ENCODE peak calls at places on chromosomes 16 and 17, in seven cellular contexts. V is T47D, O is hippocampal formation, D is amniotic stem cell, X is AG09319, T is NAMALWA, B is NCI-H187. F is an unnamed sample.

GRCh38 chr17:13750783-13751484 is 149.2 kb upstream of the HS3ST3A1 start:
- DNase-seq in D (no peak), V (no peak), O (no peak), X (no peak), B (no peak), T (no peak), F (no peak)

GRCh38 chr16:7083086-7083485 is 249.6 kb upstream of the RBFOX1 start:
- DNase-seq in D (no peak), T (no peak), B (no peak), V (no peak), X (no peak), O (no peak), F (no peak)

GRCh38 chr17:35350493-35350892 is 22.9 kb downstream of the SLFN11 start:
- DNase-seq in X (no peak), O (no peak), D (no peak), T (no peak), B (no peak), V (no peak), F (no peak)

GRCh38 chr16:89904606-89905510 is 13.8 kb upstream of the MC1R start:
- DNase-seq in O (no peak), B (no peak), X (no peak), V (no peak), D (no peak), T (no peak), F (no peak)

GRCh38 chr16:79885320-79885719 is 284.8 kb upstream of the MAF start:
- DNase-seq in V (no peak), X (no peak), B (no peak), T (no peak), D (no peak), O (no peak), F (no peak)

GRCh38 chr16:30372725-30373124 is 1.9 kb upstream of the MYL11 start:
- DNase-seq in O (no peak), X (no peak), D (no peak), V (no peak), T (peak), B (no peak), F (peak)

GRCh38 chr17:9002610-9003354 is 18.5 kb upstream of the NTN1 start:
- DNase-seq in O (no peak), T (no peak), B (no peak), D (no peak), V (peak), X (no peak), F (no peak)

GRCh38 chr17:37570527-37571093 is 38.6 kb downstream of the SYNRG start:
- DNase-seq in X (no peak), D (no peak), B (no peak), V (peak), O (no peak), T (peak), F (peak)

GRCh38 chr16:5615868-5616642 is 518.5 kb upstream of the EEF2KMT start:
- DNase-seq in V (peak), X (no peak), B (peak), T (peak), O (peak), D (no peak), F (peak)

GRCh38 chr16:89598199-89598598 is 15.2 kb upstream of the DPEP1 start:
- DNase-seq in B (no peak), D (no peak), X (no peak), O (no peak), T (peak), V (peak), F (no peak)

GRCh38 chr17:74133726-74134125 is 69.8 kb upstream of the RPL38 start:
- DNase-seq in X (no peak), T (no peak), V (no peak), D (no peak), B (no peak), O (no peak), F (no peak)

GRCh38 chr16:82938108-82938507 is 311.3 kb downstream of the CDH13 start:
- DNase-seq in V (no peak), D (no peak), B (no peak), O (no peak), X (no peak), T (no peak), F (no peak)

GRCh38 chr17:81502471-81503017 is 10.1 kb downstream of the ACTG1 start:
- DNase-seq in O (no peak), T (no peak), B (no peak), D (no peak), X (no peak), V (no peak), F (no peak)

GRCh38 chr17:358491-359133 is 6.0 kb upstream of the RPH3AL start:
- DNase-seq in O (no peak), D (no peak), X (no peak), V (no peak), B (no peak), T (no peak), F (no peak)

GRCh38 chr17:76867578-76868175 is 527 bp upstream of the MGAT5B start:
- DNase-seq in T (no peak), V (no peak), D (no peak), X (no peak), O (no peak), B (no peak), F (peak)

GRCh38 chr16:680967-681745 is 946 bp downstream of the STUB1 start:
- DNase-seq in D (no peak), V (peak), O (no peak), B (no peak), T (peak), X (no peak), F (peak)

GRCh38 chr16:8720080-8720966 is 45.9 kb downstream of the ABAT start:
- DNase-seq in B (peak), X (no peak), T (peak), D (no peak), O (peak), V (no peak), F (peak)

GRCh38 chr17:64777413-64778101 is 115.5 kb upstream of the SMURF2 start:
- DNase-seq in X (no peak), V (no peak), D (no peak), O (peak), B (peak), T (peak), F (peak)

GRCh38 chr17:55601874-55602364 is 90.7 kb upstream of the SMIM36 start:
- DNase-seq in T (peak), O (no peak), X (no peak), D (no peak), V (peak), B (no peak), F (peak)

GRCh38 chr16:54072237-54072636 is 214.3 kb downstream of the IRX3 start:
- DNase-seq in D (no peak), V (no peak), X (no peak), T (no peak), O (no peak), B (no peak), F (no peak)

GRCh38 chr16:14369734-14370598 is 260.1 kb downstream of the PARN start:
- DNase-seq in T (no peak), X (no peak), O (no peak), D (no peak), B (no peak), V (peak), F (no peak)

GRCh38 chr17:33945641-33946546 is 309.2 kb upstream of the CCL2 start:
- DNase-seq in T (no peak), B (no peak), V (no peak), O (no peak), D (no peak), X (no peak), F (no peak)

GRCh38 chr16:80230328-80231117 is 310.3 kb upstream of the DYNLRB2 start:
- DNase-seq in T (no peak), V (no peak), D (no peak), O (no peak), X (no peak), B (no peak), F (no peak)

GRCh38 chr16:49617016-49617569 is 238.8 kb downstream of the ZNF423 start:
- DNase-seq in B (no peak), O (no peak), T (no peak), V (no peak), X (no peak), D (no peak), F (no peak)

GRCh38 chr16:14650629-14651028 is 17.9 kb downstream of the BFAR start:
- DNase-seq in X (no peak), D (no peak), V (no peak), O (no peak), T (no peak), B (no peak), F (no peak)

GRCh38 chr17:48439875-48440505 is 10.0 kb upstream of the SKAP1 start:
- DNase-seq in T (peak), B (peak), D (no peak), V (no peak), O (no peak), X (no peak), F (peak)

GRCh38 chr16:84292032-84292431 is 2.6 kb upstream of the WFDC1 start:
- DNase-seq in B (no peak), T (no peak), X (no peak), V (no peak), O (no peak), D (no peak), F (no peak)

GRCh38 chr17:49575524-49576120 is at the start of gene NXPH3:
- DNase-seq in D (no peak), B (no peak), X (no peak), T (no peak), V (peak), O (peak), F (peak)

F was measured in OCI-LY7.